ENCODE peak calls at places on chromosomes 5 and 9, in nine cellular contexts. N, X, B, Y, S, V, Z, D and T are unnamed samples.

GRCh38 chr9:111258209-111258877 is 71.7 kb downstream of the OR2K2 start:
- DNase-seq in B (no peak), V (no peak), Y (no peak), N (peak; percentile 10), S (no peak), X (no peak), Z (no peak), D (no peak), T (no peak)

GRCh38 chr9:91766301-91766700 is 183.7 kb downstream of the ROR2 start:
- DNase-seq in N (no peak), S (no peak), B (no peak), Z (no peak), D (no peak), V (no peak), X (no peak), Y (no peak), T (no peak)

GRCh38 chr5:154642499-154643245 is 112.5 kb upstream of the LARP1 start:
- DNase-seq in X (no peak), Z (peak; percentile 49), S (no peak), V (no peak), N (no peak), D (peak; percentile 34), Y (no peak), B (no peak), T (no peak)

GRCh38 chr5:126234563-126235195 is 188.5 kb upstream of the GRAMD2B start:
- DNase-seq in B (no peak), X (no peak), S (no peak), D (peak; percentile 17), Y (no peak), V (no peak), Z (peak; percentile 27), N (peak; percentile 58), T (no peak)

GRCh38 chr9:33161011-33161588 is 6.0 kb downstream of the B4GALT1 start:
- DNase-seq in Y (no peak), X (peak; percentile 79), B (peak; percentile 74), N (no peak), S (no peak), D (peak; percentile 96), Z (peak; percentile 99), V (peak; percentile 32), T (no peak)

GRCh38 chr9:76571288-76572204 is 112.6 kb downstream of the GCNT1 start:
- DNase-seq in Z (no peak), S (no peak), Y (no peak), D (peak; percentile 53), B (no peak), X (no peak), V (no peak), N (no peak), T (no peak)

GRCh38 chr5:33611882-33612281 is 171.1 kb downstream of the TARS1 start:
- DNase-seq in X (no peak), V (no peak), S (no peak), N (no peak), B (no peak), Z (peak; percentile 50), Y (no peak), D (peak; percentile 76), T (no peak)

GRCh38 chr9:113720495-113720894 is 155.6 kb upstream of the ZNF618 start:
- DNase-seq in X (peak; percentile 6), Y (no peak), S (no peak), V (no peak), D (no peak), Z (no peak), B (no peak), N (no peak), T (no peak)

GRCh38 chr5:150064681-150065220 is 21.6 kb downstream of the CSF1R start:
- DNase-seq in Y (no peak), D (no peak), B (no peak), V (no peak), S (no peak), X (no peak), N (no peak), Z (peak; percentile 62), T (no peak)

GRCh38 chr9:136098844-136099243 is 3.8 kb upstream of the NACC2 start:
- DNase-seq in D (no peak), X (no peak), B (no peak), Y (no peak), S (no peak), V (no peak), N (no peak), Z (no peak), T (no peak)

GRCh38 chr9:121344062-121344696 is 25.9 kb downstream of the STOM start:
- DNase-seq in S (no peak), V (no peak), D (no peak), N (no peak), Z (no peak), Y (no peak), X (no peak), B (no peak), T (no peak)

GRCh38 chr5:76337949-76338589 is 65.0 kb upstream of the IQGAP2 start:
- DNase-seq in Z (peak; percentile 67), V (peak; percentile 25), Y (peak; percentile 21), D (peak; percentile 35), X (peak; percentile 67), B (no peak), S (peak; percentile 36), N (peak; percentile 77), T (no peak)

GRCh38 chr9:104362912-104363472 is 141.1 kb upstream of the OR13F1 start:
- DNase-seq in Y (no peak), D (no peak), V (no peak), B (no peak), X (no peak), S (no peak), N (no peak), Z (no peak), T (no peak)

GRCh38 chr5:71757590-71758543 is 38.8 kb downstream of the CARTPT start:
- DNase-seq in V (peak; percentile 10), Y (no peak), B (no peak), X (peak; percentile 72), D (peak; percentile 80), Z (peak; percentile 68), S (peak; percentile 12), N (peak; percentile 46), T (peak; percentile 6)

GRCh38 chr9:135826188-135826545 is 81.2 kb downstream of the CAMSAP1 start:
- DNase-seq in N (no peak), S (no peak), Z (no peak), Y (no peak), D (no peak), B (no peak), V (no peak), X (no peak), T (no peak)

GRCh38 chr5:56622146-56622545 is 193.2 kb upstream of the MAP3K1 start:
- DNase-seq in V (no peak), N (no peak), Z (no peak), D (peak; percentile 21), X (no peak), Y (no peak), S (no peak), B (no peak), T (no peak)

GRCh38 chr5:137078171-137078665 is 420.9 kb downstream of the SPOCK1 start:
- DNase-seq in D (peak; percentile 20), Z (peak; percentile 89), V (no peak), B (no peak), S (no peak), Y (no peak), X (no peak), N (no peak), T (no peak)

GRCh38 chr5:146388418-146388817 is 49.8 kb downstream of the POU4F3 start:
- DNase-seq in N (no peak), Z (peak; percentile 57), X (no peak), D (peak; percentile 19), V (no peak), B (no peak), Y (no peak), S (no peak), T (no peak)

GRCh38 chr5:33362915-33363314 is 77.8 kb upstream of the TARS1 start:
- DNase-seq in Z (no peak), B (no peak), X (no peak), N (no peak), Y (no peak), D (peak; percentile 97), V (no peak), S (no peak), T (no peak)

GRCh38 chr9:115978739-115979138 is 174.9 kb upstream of the PAPPA start:
- DNase-seq in D (peak; percentile 81), N (no peak), B (no peak), X (no peak), V (no peak), Z (no peak), Y (no peak), S (no peak), T (no peak)

GRCh38 chr9:75130621-75131020 is 42.3 kb downstream of the OSTF1 start:
- DNase-seq in Z (no peak), B (no peak), Y (no peak), D (peak; percentile 26), S (no peak), X (no peak), V (no peak), N (no peak), T (no peak)

GRCh38 chr5:109655841-109656240 is 33.9 kb upstream of the MAN2A1 start:
- DNase-seq in Y (no peak), N (no peak), S (no peak), X (no peak), B (no peak), Z (peak; percentile 42), V (no peak), D (no peak), T (no peak)